ENCODE peak calls at places on chromosomes 11 and 22, in nine cellular contexts. B is breast epithelium, K is HCT116, V is prostate gland, Z is stomach, W is GM23338, R is Panc1, O is endothelial cell of umbilical vein, T is spleen. C is an unnamed sample.

GRCh38 chr11:36130401-36130800 is 158.8 kb downstream of the COMMD9 start:
- DNase-seq in Z (no peak), K (no peak), B (no peak), O (no peak), V (no peak), T (no peak), R (no peak), W (no peak), C (no peak)

GRCh38 chr11:80899381-80899780 is 1458.6 kb upstream of the TENM4 start:
- DNase-seq in O (peak; percentile 40), T (no peak), B (no peak), Z (no peak), K (no peak), R (no peak), W (no peak), V (no peak), C (no peak)

GRCh38 chr22:19870153-19871022 is 15.7 kb upstream of the GNB1L start:
- DNase-seq in V (no peak), K (no peak), T (peak; percentile 69), B (peak; percentile 50), W (no peak), O (no peak), R (no peak), Z (no peak), C (peak; percentile 55)

GRCh38 chr22:24236656-24237055 is 8.2 kb downstream of the GGT5 start:
- DNase-seq in O (no peak), W (no peak), Z (no peak), R (no peak), K (no peak), T (no peak), V (no peak), B (no peak), C (no peak)

GRCh38 chr11:75272821-75273301 is 32.3 kb downstream of the TPBGL start:
- DNase-seq in O (no peak), K (no peak), V (no peak), Z (no peak), R (no peak), W (no peak), B (peak; percentile 36), T (peak; percentile 72), C (peak; percentile 52)

GRCh38 chr11:9754041-9754471 is 90.2 kb downstream of the SWAP70 start:
- DNase-seq in T (no peak), B (no peak), R (no peak), W (no peak), O (no peak), V (no peak), K (no peak), Z (no peak), C (no peak)

GRCh38 chr11:104134760-104135159 is 29.2 kb downstream of the PDGFD start:
- DNase-seq in V (no peak), Z (no peak), O (peak; percentile 50), W (no peak), B (no peak), T (no peak), R (no peak), K (no peak), C (no peak)

GRCh38 chr11:3003396-3004231 is 11.5 kb upstream of the NAP1L4 start:
- DNase-seq in R (no peak), W (no peak), V (peak; percentile 17), K (no peak), B (no peak), O (no peak), T (no peak), Z (peak; percentile 56), C (peak; percentile 46)

GRCh38 chr22:17847360-17848078 is 73.2 kb upstream of the BID start:
- DNase-seq in K (peak; percentile 46), B (no peak), Z (no peak), V (no peak), W (no peak), T (no peak), O (no peak), R (no peak), C (no peak)

GRCh38 chr22:35170716-35171697 is 86.3 kb upstream of the HMGXB4 start:
- DNase-seq in V (no peak), Z (no peak), O (no peak), R (no peak), B (no peak), T (no peak), K (no peak), W (no peak), C (no peak)

GRCh38 chr11:15453211-15453715 is 338.5 kb downstream of the INSC start:
- DNase-seq in V (no peak), B (no peak), K (no peak), O (no peak), T (no peak), R (no peak), Z (no peak), W (no peak), C (no peak)

GRCh38 chr22:50191041-50191740 is 5.5 kb downstream of the TRABD start:
- DNase-seq in Z (peak; percentile 61), O (no peak), K (no peak), R (no peak), B (no peak), W (no peak), T (peak; percentile 94), V (no peak), C (no peak)

DNA sequence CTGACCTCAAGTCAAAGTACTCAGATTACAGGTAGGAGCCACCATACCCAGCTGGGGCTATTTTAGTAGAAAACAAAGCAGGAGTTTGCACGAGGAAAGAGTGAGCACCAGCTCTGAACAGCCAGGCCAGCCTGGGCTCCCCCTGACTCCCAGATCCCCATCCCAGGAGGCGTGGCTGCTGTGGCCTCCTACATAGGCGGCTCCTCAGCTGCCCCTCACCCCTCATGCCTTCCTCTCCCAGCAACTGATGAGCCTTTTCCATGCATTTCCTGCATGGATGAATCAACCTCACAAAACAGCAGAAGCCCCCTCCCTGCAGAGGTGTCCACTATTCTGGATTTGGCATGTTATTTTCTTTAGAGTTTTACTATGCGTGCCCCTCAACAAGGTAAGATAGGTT is 10.5 kb upstream of the FLRT1 start:
- DNase-seq in V (no peak), B (no peak), O (no peak), W (peak; percentile 93), T (no peak), K (no peak), R (no peak), Z (no peak), C (no peak)
- TF ChIP-seq POLR2AphosphoS5 in V (no peak), B (no peak), O (no peak), W (peak; percentile 23), T (no peak), K (no peak), R (no peak), Z (no peak), C (no peak)

GRCh38 chr11:72655896-72656464 is 18.2 kb downstream of the PDE2A start:
- DNase-seq in T (no peak), W (no peak), Z (no peak), O (no peak), K (no peak), B (no peak), R (no peak), V (no peak), C (no peak)

GRCh38 chr11:72652871-72653615 is 21.2 kb downstream of the PDE2A start:
- DNase-seq in Z (no peak), V (no peak), R (no peak), T (no peak), W (peak; percentile 91), B (no peak), K (no peak), O (no peak), C (no peak)

GRCh38 chr11:72653616-72654000 is 20.6 kb downstream of the PDE2A start:
- DNase-seq in T (no peak), O (no peak), B (no peak), Z (no peak), K (no peak), V (no peak), W (no peak), R (no peak), C (no peak)

GRCh38 chr11:72657356-72657755 is 16.9 kb downstream of the PDE2A start:
- DNase-seq in O (no peak), K (no peak), B (no peak), R (no peak), V (no peak), Z (no peak), T (no peak), W (no peak), C (no peak)

GRCh38 chr11:72655014-72655413 is 19.2 kb downstream of the PDE2A start:
- DNase-seq in R (no peak), K (no peak), V (no peak), T (no peak), W (no peak), B (no peak), Z (no peak), O (no peak), C (no peak)
- H3K4me3 ChIP-seq in R (no peak overlapping the region), K (no peak overlapping the region), V (no peak overlapping the region), T (no peak overlapping the region), W (no peak overlapping the region), B (no peak overlapping the region), Z (no peak overlapping the region), O (no peak overlapping the region), C (no peak overlapping the region)

GRCh38 chr22:22957090-22957489 is 69.5 kb downstream of the IGLL5 start:
- DNase-seq in R (no peak), K (no peak), Z (no peak), W (no peak), V (no peak), O (no peak), T (no peak), B (no peak), C (no peak)
- H3K4me1 ChIP-seq in R (no peaks in the 10 kb centered on the region), K (no peaks in the 10 kb centered on the region), Z (peaks cover 5% of the 10 kb centered on the region), W (peaks cover 4% of the 10 kb centered on the region), V (no peaks in the 10 kb centered on the region), O (no peaks in the 10 kb centered on the region), T (peaks cover 15% of the 10 kb centered on the region), B (no peaks in the 10 kb centered on the region), C (no peaks in the 10 kb centered on the region)

GRCh38 chr11:65420506-65421203 is 1.9 kb upstream of the NEAT1 start:
- DNase-seq in R (no peak), B (no peak), K (no peak), Z (peak; percentile 21), O (no peak), T (no peak), W (no peak), V (no peak), C (no peak)

GRCh38 chr11:65418681-65419459 is 3.7 kb upstream of the NEAT1 start:
- DNase-seq in T (peak; percentile 99), B (peak; percentile 97), Z (peak; percentile 96), O (peak; percentile 97), K (peak; percentile 84), R (peak; percentile 98), V (peak; percentile 95), W (peak; percentile 95), C (peak; percentile 99)

GRCh38 chr11:65421204-65422103 is 1.1 kb upstream of the NEAT1 start:
- DNase-seq in K (peak; percentile 87), V (peak; percentile 98), W (peak; percentile 58), B (peak; percentile 95), O (peak; percentile 93), T (peak; percentile 95), Z (peak; percentile 94), R (no peak), C (peak; percentile 98)

GRCh38 chr11:65419460-65419772 is 3.2 kb upstream of the NEAT1 start:
- DNase-seq in O (no peak), Z (no peak), K (no peak), T (peak; percentile 85), V (no peak), W (no peak), R (no peak), B (no peak), C (peak; percentile 77)

GRCh38 chr11:65419773-65420481 is 2.7 kb upstream of the NEAT1 start:
- DNase-seq in V (peak; percentile 98), B (peak; percentile 94), T (peak; percentile 94), W (peak; percentile 79), O (peak; percentile 92), Z (peak; percentile 95), R (no peak), K (peak; percentile 77), C (peak; percentile 98)
- TF ChIP-seq POLR2AphosphoS5 in V (peak; percentile 100), B (peak; percentile 87), T (peak; percentile 96), W (no peak), O (peak; percentile 70), Z (peak; percentile 94), R (no peak), K (peak; percentile 66), C (peak; percentile 88)

C was measured in sigmoid colon.